ENCODE peak calls at places on chromosomes 4 and X, in six cellular contexts. R, G, B, X, Y and A are unnamed samples.

GRCh38 chrX:110397353-110397752 is 38.7 kb downstream of the RTL9 start:
- DNase-seq in G (no peak), Y (no peak), R (no peak), X (no peak), B (no peak), A (no peak)

GRCh38 chr4:139391731-139392130 is 62.2 kb upstream of the RAB33B start:
- DNase-seq in G (no peak), B (no peak), X (no peak), R (no peak), Y (no peak), A (no peak)

GRCh38 chr4:186727977-186728519 is 4.4 kb upstream of the FAT1 start:
- DNase-seq in X (peak; percentile 72), B (peak; percentile 53), R (no peak), G (no peak), Y (peak; percentile 63), A (no peak)

GRCh38 chrX:119942831-119943184 is 743 bp downstream of the NKAP start:
- DNase-seq in G (no peak), X (peak; percentile 4), R (no peak), B (no peak), Y (no peak), A (no peak)

GRCh38 chrX:46279925-46280313 is 265.3 kb downstream of the ZNF674 start:
- DNase-seq in Y (peak; percentile 78), R (no peak), X (no peak), B (no peak), G (peak; percentile 39), A (no peak)

GRCh38 chr4:56622176-56622575 is 58.9 kb downstream of the HOPX start:
- DNase-seq in G (no peak), R (no peak), Y (peak; percentile 73), X (no peak), B (peak; percentile 31), A (no peak)

GRCh38 chr4:148574502-148574901 is 132.3 kb upstream of the NR3C2 start:
- DNase-seq in G (no peak), X (no peak), R (no peak), Y (peak; percentile 1), B (peak; percentile 70), A (no peak)

GRCh38 chr4:38723726-38724506 is 58.9 kb downstream of the TLR10 start:
- DNase-seq in G (no peak), B (no peak), R (no peak), X (no peak), Y (no peak), A (no peak)

GRCh38 chr4:141497627-141498026 is 138.8 kb upstream of the IL15 start:
- DNase-seq in B (no peak), Y (peak; percentile 44), X (no peak), G (no peak), R (no peak), A (no peak)

GRCh38 chr4:47032405-47033106 is 1.2 kb downstream of the GABRB1 start:
- DNase-seq in G (peak; percentile 55), R (peak; percentile 77), X (peak; percentile 30), Y (peak; percentile 14), B (peak; percentile 51), A (no peak)

GRCh38 chrX:50161143-50161542 is 39.7 kb downstream of the AKAP4 start:
- DNase-seq in X (no peak), R (no peak), G (no peak), B (peak; percentile 6), Y (no peak), A (no peak)

GRCh38 chr4:121726642-121727268 is 30.0 kb upstream of the ANXA5 start:
- DNase-seq in R (no peak), B (peak; percentile 82), X (peak; percentile 61), G (peak; percentile 72), Y (peak; percentile 62), A (peak; percentile 36)

GRCh38 chr4:187204389-187204920 is 480.8 kb upstream of the FAT1 start:
- DNase-seq in X (peak; percentile 16), G (no peak), R (no peak), Y (peak; percentile 40), B (peak; percentile 22), A (no peak)

GRCh38 chrX:40471965-40472648 is 108.7 kb upstream of the ATP6AP2 start:
- DNase-seq in R (peak; percentile 35), X (peak; percentile 10), G (peak; percentile 25), Y (peak; percentile 57), B (peak; percentile 71), A (peak; percentile 70)

GRCh38 chrX:21479695-21480280 is 105.6 kb downstream of the CNKSR2 start:
- DNase-seq in Y (peak; percentile 30), B (peak; percentile 68), R (no peak), X (peak; percentile 67), G (peak; percentile 73), A (peak; percentile 21)

GRCh38 chrX:49282647-49283011 is 13.0 kb downstream of the PPP1R3F start:
- DNase-seq in X (peak; percentile 38), Y (no peak), B (peak; percentile 7), G (peak; percentile 42), R (no peak), A (no peak)

GRCh38 chrX:19964017-19964710 is 26.7 kb downstream of the BCLAF3 start:
- DNase-seq in Y (peak; percentile 56), R (no peak), G (peak; percentile 59), X (no peak), B (no peak), A (no peak)

GRCh38 chr4:145299380-145300076 is 119.1 kb upstream of the OTUD4 start:
- DNase-seq in R (no peak), B (peak; percentile 78), Y (peak; percentile 90), G (peak; percentile 26), X (no peak), A (peak; percentile 87)

GRCh38 chr4:106160560-106160959 is 155.4 kb downstream of the TBCK start:
- DNase-seq in Y (no peak), R (no peak), X (no peak), B (no peak), G (no peak), A (no peak)
- H3K4me3 ChIP-seq in Y (no peak overlapping the region), R (no peak overlapping the region), X (no peak overlapping the region), B (no peak overlapping the region), G (no peak overlapping the region), A (no peak overlapping the region)

GRCh38 chr4:29722253-29722652 is 997.9 kb upstream of the PCDH7 start:
- DNase-seq in R (no peak), X (no peak), G (no peak), B (no peak), Y (no peak), A (no peak)

GRCh38 chr4:29726938-29727337 is 993.2 kb upstream of the PCDH7 start:
- DNase-seq in X (no peak), Y (no peak), G (no peak), R (no peak), B (no peak), A (no peak)
- H3K4me3 ChIP-seq in X (no peak overlapping the region), Y (no peak overlapping the region), G (no peak overlapping the region), R (no peak overlapping the region), B (no peak overlapping the region), A (no peak overlapping the region)

DNA sequence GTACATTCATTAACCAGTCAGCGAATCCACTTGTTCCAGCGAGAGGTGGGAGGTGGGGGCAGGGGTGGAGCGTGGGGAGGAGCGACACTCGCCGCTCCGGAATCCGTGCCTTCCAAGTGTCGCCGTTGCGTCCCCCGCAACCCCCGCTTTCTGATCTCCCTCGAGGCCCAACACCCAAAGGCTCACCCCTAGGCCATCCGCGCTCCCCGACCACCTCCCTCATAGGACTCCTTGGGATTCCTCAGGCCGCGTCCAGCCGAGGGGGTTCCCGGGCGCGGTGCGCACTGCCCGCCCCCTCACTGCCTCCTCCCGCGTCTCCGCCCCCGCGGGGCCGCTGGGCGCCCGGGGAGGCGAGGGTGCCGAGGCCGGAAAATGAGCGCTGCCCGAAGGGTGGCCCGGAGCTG is 108.1 kb upstream of the STOX2 start:
- DNase-seq in B (no peak), R (peak; percentile 49), X (peak; percentile 50), Y (peak; percentile 32), G (no peak), A (no peak)
- H3K4me3 ChIP-seq in B (peak overlapping the region; percentile 17), R (peak overlapping the region; percentile 71), X (peak overlapping the region; percentile 64), Y (peak overlapping the region; percentile 52), G (no peak overlapping the region), A (no peak overlapping the region)

GRCh38 chr4:20698820-20699219 is 1.4 kb upstream of the PACRGL start:
- DNase-seq in Y (no peak), G (no peak), X (no peak), R (no peak), B (no peak), A (no peak)

GRCh38 chr4:20696815-20697214 is 3.4 kb upstream of the PACRGL start:
- DNase-seq in G (no peak), X (no peak), Y (no peak), R (no peak), B (no peak), A (no peak)

GRCh38 chr4:20700007-20700761 is at the start of gene PACRGL:
- DNase-seq in G (peak; percentile 94), B (peak; percentile 94), R (peak; percentile 97), Y (peak; percentile 88), X (peak; percentile 90), A (peak; percentile 91)

GRCh38 chr4:20698382-20698781 is 1.9 kb upstream of the PACRGL start:
- DNase-seq in X (no peak), R (no peak), G (no peak), B (no peak), Y (peak; percentile 22), A (no peak)
- H3K4me3 ChIP-seq in X (no peak overlapping the region), R (no peak overlapping the region), G (no peak overlapping the region), B (no peak overlapping the region), Y (no peak overlapping the region), A (no peak overlapping the region)

GRCh38 chrX:106363214-106363613 is 195.1 kb downstream of the PWWP3B start:
- DNase-seq in B (no peak), R (no peak), Y (no peak), G (no peak), X (no peak), A (no peak)
- H3K4me3 ChIP-seq in B (no peak overlapping the region), R (no peak overlapping the region), Y (no peak overlapping the region), G (no peak overlapping the region), X (no peak overlapping the region), A (no peak overlapping the region)

GRCh38 chrX:24153175-24153795 is 3.8 kb downstream of the ZFX start:
- DNase-seq in G (peak; percentile 46), X (peak; percentile 48), Y (peak; percentile 35), B (no peak), R (no peak), A (no peak)

GRCh38 chrX:24156177-24156576 is 6.6 kb downstream of the ZFX start:
- DNase-seq in G (no peak), Y (no peak), R (no peak), X (no peak), B (no peak), A (no peak)

GRCh38 chrX:24151513-24151912 is 2.0 kb downstream of the ZFX start:
- DNase-seq in R (no peak), G (no peak), Y (no peak), X (peak; percentile 29), B (no peak), A (no peak)

GRCh38 chrX:24154490-24155034 is 5.0 kb downstream of the ZFX start:
- DNase-seq in B (no peak), G (no peak), X (no peak), R (no peak), Y (no peak), A (no peak)

DNA sequence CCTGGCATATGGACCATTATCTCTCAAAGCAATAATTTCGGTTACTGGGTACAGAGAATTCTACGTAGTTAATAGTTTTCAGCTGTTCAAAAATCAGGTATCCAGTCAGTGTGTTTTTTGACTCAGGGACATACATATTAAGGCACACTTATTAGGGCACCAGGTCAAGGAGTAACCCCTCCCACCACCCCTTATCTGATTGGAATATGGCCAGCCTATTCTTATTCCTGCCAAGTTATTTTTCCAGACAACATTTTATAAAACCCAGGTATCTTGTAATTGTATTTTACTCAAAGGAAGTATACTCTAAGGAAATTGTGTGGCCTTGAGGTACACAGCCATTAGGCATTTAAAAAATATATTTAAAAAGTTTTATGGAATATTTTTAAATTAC is 4.3 kb downstream of the ZFX start:
- DNase-seq in X (peak; percentile 14), B (no peak), G (no peak), Y (no peak), R (no peak), A (no peak)
- H3K4me3 ChIP-seq in X (no peak overlapping the region), B (no peak overlapping the region), G (peak overlapping the region; percentile 65), Y (no peak overlapping the region), R (no peak overlapping the region), A (no peak overlapping the region)

GRCh38 chr4:105828074-105828473 is 67.2 kb upstream of the NPNT start:
- DNase-seq in G (no peak), X (no peak), B (no peak), Y (no peak), R (no peak), A (no peak)
- H3K4me3 ChIP-seq in G (no peak overlapping the region), X (no peak overlapping the region), B (no peak overlapping the region), Y (no peak overlapping the region), R (no peak overlapping the region), A (no peak overlapping the region)